ENCODE peak calls at places on chromosomes 6 and 20, in six cellular contexts. U is SK-N-SH, V is astrocyte, N is tibial artery, W is A549, S is ascending aorta. L is an unnamed sample. For H3K4me1, the result is how much of the 10 kb centered on the place peaks cover.

GRCh38 chr6:100194535-100194934 is 200.5 kb upstream of the MCHR2 start:
- DNase-seq in U (no peak), V (peak), N (no peak), W (no peak), S (no peak), L (no peak)

GRCh38 chr6:15317934-15318902 is 72.3 kb downstream of the JARID2 start:
- DNase-seq in U (no peak), V (no peak), N (no peak), W (no peak), S (no peak), L (peak)

GRCh38 chr6:138297761-138298298 is 79.5 kb upstream of the PBOV1 start:
- DNase-seq in U (no peak), V (no peak), N (no peak), W (no peak), S (no peak), L (no peak)

GRCh38 chr6:117494283-117494682 is 11.8 kb downstream of the DCBLD1 start:
- DNase-seq in U (no peak), V (no peak), N (no peak), W (no peak), S (no peak), L (peak)

GRCh38 chr6:125301435-125302391 is at the start of gene HDDC2:
- DNase-seq in U (peak), V (peak), N (peak), W (peak), S (peak), L (peak)

GRCh38 chr20:33054381-33054780 is 678 bp downstream of the BPIFB3 start:
- DNase-seq in U (no peak), V (no peak), N (no peak), W (no peak), S (no peak), L (no peak)

GRCh38 chr6:5783584-5784089 is 223.1 kb downstream of the NRN1 start:
- DNase-seq in U (no peak), V (no peak), N (no peak), W (no peak), S (no peak), L (peak)

GRCh38 chr20:62780204-62780603 is 16.1 kb upstream of the MRGBP start:
- DNase-seq in U (no peak), V (no peak), N (no peak), W (no peak), S (no peak), L (no peak)

GRCh38 chr6:168319279-168320051 is at the start of gene DACT2:
- DNase-seq in U (peak), V (no peak), N (no peak), W (no peak), S (no peak), L (no peak)

GRCh38 chr20:54576496-54576895 is 101.1 kb downstream of the DOK5 start:
- DNase-seq in U (no peak), V (no peak), N (no peak), W (no peak), S (no peak), L (no peak)

GRCh38 chr20:19885981-19886665 is 128.1 kb downstream of the RIN2 start:
- DNase-seq in U (no peak), V (peak), N (peak), W (peak), S (peak), L (peak)

GRCh38 chr20:1673424-1673823 is 15.8 kb upstream of the SIRPG start:
- DNase-seq in U (no peak), V (no peak), N (no peak), W (no peak), S (no peak), L (no peak)

GRCh38 chr6:97440590-97441176 is 157.7 kb upstream of the MMS22L start:
- DNase-seq in U (peak), V (peak), N (no peak), W (peak), S (no peak), L (no peak)

GRCh38 chr6:159062564-159062945 is 17.8 kb upstream of the TAGAP start:
- DNase-seq in U (no peak), V (no peak), N (no peak), W (no peak), S (no peak), L (no peak)

GRCh38 chr6:50850223-50850751 is 31.6 kb downstream of the TFAP2B start:
- DNase-seq in U (peak), V (no peak), N (no peak), W (no peak), S (no peak), L (no peak)

GRCh38 chr6:125303512-125303854 is 1.7 kb upstream of the HDDC2 start:
- DNase-seq in U (no peak), V (no peak), N (no peak), W (no peak), S (no peak), L (no peak)

GRCh38 chr6:85585741-85586140 is 7.9 kb downstream of the SNX14 start:
- DNase-seq in U (no peak), V (no peak), N (no peak), W (no peak), S (no peak), L (no peak)

GRCh38 chr6:127459231-127459641 is at the start of gene KIAA0408:
- DNase-seq in U (no peak), V (peak), N (peak), W (no peak), S (peak), L (peak)

GRCh38 chr20:61045876-61046585 is 206.0 kb upstream of the CDH4 start:
- DNase-seq in U (no peak), V (no peak), N (no peak), W (no peak), S (no peak), L (no peak)

GRCh38 chr6:75243333-75244062 is at the start of gene COX7A2:
- DNase-seq in U (peak), V (peak), N (peak), W (peak), S (peak), L (peak)

GRCh38 chr6:169791721-169792131 is 40.3 kb downstream of the ERMARD start:
- DNase-seq in U (no peak), V (no peak), N (peak), W (no peak), S (peak), L (peak)

GRCh38 chr6:35016417-35017221 is 124.5 kb downstream of the TCP11 start:
- DNase-seq in U (no peak), V (peak), N (peak), W (no peak), S (peak), L (no peak)

GRCh38 chr6:33995873-33996475 is 149.9 kb downstream of the GRM4 start:
- DNase-seq in U (no peak), V (no peak), N (no peak), W (no peak), S (no peak), L (no peak)

GRCh38 chr20:7650481-7650880 is 289.8 kb downstream of the HAO1 start:
- DNase-seq in U (no peak), V (peak), N (peak), W (no peak), S (no peak), L (no peak)

GRCh38 chr20:51930775-51931174 is 128.5 kb upstream of the SALL4 start:
- DNase-seq in U (no peak), V (peak), N (no peak), W (peak), S (no peak), L (peak)

GRCh38 chr6:15183979-15184378 is 61.9 kb upstream of the JARID2 start:
- DNase-seq in U (no peak), V (no peak), N (no peak), W (no peak), S (no peak), L (no peak)

GRCh38 chr20:53019464-53019863 is 47.3 kb downstream of the TSHZ2 start:
- DNase-seq in U (no peak), V (peak), N (no peak), W (no peak), S (no peak), L (no peak)

GRCh38 chr6:159985296-159985940 is 16.5 kb downstream of the IGF2R start:
- DNase-seq in U (no peak), V (no peak), N (no peak), W (no peak), S (no peak), L (no peak)

GRCh38 chr6:165889636-165890403 is 226.8 kb upstream of the PDE10A start:
- DNase-seq in U (peak), V (peak), N (no peak), W (peak), S (no peak), L (peak)

GRCh38 chr6:170172825-170173231 is 118.0 kb downstream of the DLL1 start:
- DNase-seq in U (no peak), V (no peak), N (no peak), W (no peak), S (peak), L (peak)

GRCh38 chr20:25005220-25005619 is 12.7 kb upstream of the APMAP start:
- DNase-seq in U (no peak), V (no peak), N (no peak), W (peak), S (peak), L (no peak)
- H3K4me1 ChIP-seq in U (under half), V (under half), N (under half), W (under half), S (under half), L (under half)

GRCh38 chr6:24191346-24191745 is 65.3 kb downstream of the NRSN1 start:
- DNase-seq in U (peak), V (no peak), N (no peak), W (no peak), S (no peak), L (no peak)
- H3K4me3 ChIP-seq in U (no peak), V (no peak), N (no peak), W (no peak), S (no peak), L (no peak)

DNA sequence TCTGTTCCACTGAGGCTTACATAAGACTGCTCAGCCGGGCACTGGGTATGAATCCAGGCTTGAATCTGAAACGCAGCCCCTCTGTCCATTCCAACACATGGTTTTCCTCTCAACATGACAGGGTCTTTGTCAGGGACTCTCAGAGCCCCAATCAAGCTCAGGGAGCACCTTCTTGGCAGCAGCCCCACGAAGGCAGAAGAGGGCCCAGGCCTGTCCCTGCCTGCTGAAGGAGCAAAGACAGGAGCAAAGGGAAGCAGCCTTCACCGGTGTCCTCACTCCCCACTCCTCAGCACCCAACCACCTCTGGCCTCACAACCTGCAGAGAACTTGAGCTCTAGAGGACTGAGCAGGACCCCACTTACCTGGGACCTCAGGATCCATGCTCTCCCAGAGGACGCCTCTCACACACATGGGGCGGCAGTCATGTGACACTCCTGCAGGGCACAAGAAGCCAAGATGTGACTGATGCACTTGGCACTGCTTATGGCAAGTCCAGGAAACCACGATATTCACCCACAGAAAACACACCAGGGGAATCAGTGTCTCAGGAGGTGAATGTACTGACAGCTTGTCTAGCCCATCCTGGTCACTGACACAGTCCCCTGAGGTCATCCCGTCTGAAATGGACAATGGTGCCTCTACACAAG is 4.3 kb downstream of the SNHG17 start:
- DNase-seq in U (no peak), V (no peak), N (no peak), W (no peak), S (no peak), L (no peak)
- H3K4me1 ChIP-seq in U (under half), V (under half), N (under half), W (under half), S (under half), L (under half)

DNA sequence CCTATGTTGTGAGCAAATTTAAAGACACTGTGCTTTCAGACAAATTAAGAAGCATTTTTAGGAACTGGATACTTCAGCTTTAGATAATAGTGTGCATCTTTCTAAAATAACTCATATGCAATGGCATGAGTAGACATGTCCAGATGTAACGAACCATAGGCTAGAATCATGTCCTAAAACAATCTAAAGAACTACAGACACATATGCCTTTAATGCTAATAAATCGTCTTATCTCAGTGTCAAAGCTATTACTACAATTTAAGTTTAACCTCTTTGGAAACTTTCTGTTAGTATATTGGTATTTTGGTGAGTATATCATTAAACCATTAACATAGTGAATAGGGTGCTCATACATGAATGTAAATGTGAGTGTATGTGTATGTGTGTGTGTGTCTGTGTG is 908.5 kb upstream of the FLRT3 start:
- DNase-seq in U (no peak), V (no peak), N (no peak), W (no peak), S (no peak), L (no peak)
- H3K4me3 ChIP-seq in U (no peak), V (no peak), N (no peak), W (no peak), S (no peak), L (no peak)

DNA sequence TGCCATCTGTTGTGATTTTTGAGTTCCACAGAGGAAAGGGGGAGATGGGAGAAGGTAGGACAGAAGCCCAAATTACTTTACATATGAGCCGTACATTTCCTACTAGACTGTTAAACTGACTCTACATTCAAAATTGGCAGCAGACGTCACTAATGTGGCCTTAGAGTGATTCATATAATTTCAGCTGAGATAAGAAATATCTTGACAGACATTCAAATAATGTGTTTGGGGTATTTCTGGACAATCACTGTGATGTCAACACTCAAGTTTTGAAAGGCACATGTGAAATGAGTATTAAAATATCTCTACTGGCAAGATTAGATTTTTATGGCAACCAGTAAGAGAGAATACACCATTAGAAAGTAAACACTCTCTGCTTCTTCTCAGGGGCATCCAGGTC is 104.0 kb downstream of the MTFR2 start:
- DNase-seq in U (no peak), V (peak), N (no peak), W (no peak), S (no peak), L (no peak)
- H3K4me1 ChIP-seq in U (under half), V (under half), N (under half), W (under half), S (under half), L (under half)

GRCh38 chr6:90611996-90612690 is 25.3 kb upstream of the MAP3K7 start:
- DNase-seq in U (peak), V (no peak), N (no peak), W (no peak), S (no peak), L (no peak)
- H3K4me3 ChIP-seq in U (no peak), V (no peak), N (no peak), W (no peak), S (no peak), L (no peak)

GRCh38 chr6:111550195-111550594 is 55.5 kb downstream of the TRAF3IP2 start:
- DNase-seq in U (no peak), V (no peak), N (no peak), W (no peak), S (peak), L (no peak)
- H3K4me1 ChIP-seq in U (under half), V (under half), N (under half), W (under half), S (under half), L (half or more)

DNA sequence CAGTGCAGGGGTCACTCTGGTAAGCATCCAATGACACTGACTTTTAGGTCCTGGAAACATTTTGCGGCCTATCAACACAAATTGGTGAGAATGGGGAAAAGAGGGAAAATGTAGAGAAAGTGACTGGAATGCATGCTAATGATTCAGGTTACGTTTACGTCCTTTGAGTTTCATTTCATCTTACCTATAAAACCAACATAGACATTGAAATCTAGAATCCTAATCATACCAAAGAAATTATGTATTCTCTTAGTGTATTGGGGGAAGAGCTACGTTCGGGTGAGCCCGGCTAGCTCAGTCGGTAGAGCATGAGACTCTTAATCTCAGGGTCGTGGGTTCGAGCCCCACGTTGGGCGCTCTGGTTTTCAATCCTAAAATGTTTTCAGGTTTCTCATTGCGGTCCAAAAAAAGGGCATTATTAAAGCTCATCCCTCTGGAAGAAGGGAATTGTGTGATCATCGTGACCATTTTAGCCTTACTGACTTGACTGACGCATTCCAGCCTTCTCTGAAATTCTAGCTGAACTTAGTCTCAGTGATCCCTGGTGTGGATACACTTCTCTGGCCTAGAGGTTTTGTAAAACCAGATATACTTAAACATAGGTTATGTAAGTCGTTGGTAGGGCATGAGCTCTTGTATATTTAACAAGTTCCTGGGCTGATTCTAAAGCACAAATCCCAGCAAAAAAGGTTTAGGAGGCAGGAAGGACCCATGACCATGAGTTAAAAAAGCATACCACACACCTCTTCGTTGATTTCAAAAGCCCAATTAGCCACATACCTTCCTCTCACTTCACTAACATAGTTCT is 18.3 kb downstream of the HMGN4 start:
- DNase-seq in U (peak), V (peak), N (no peak), W (peak), S (peak), L (peak)
- H3K4me3 ChIP-seq in U (no peak), V (peak), N (no peak), W (peak), S (no peak), L (no peak)